ENCODE peak calls at places on chromosomes 6 and 20, in seven cellular contexts. E, H, W, N, Y, K and J are unnamed samples.
A peak's percentile ranks its signal among the peaks of the same experiment; 100 is the strongest.

GRCh38 chr6:83592770-83593394 is 80.5 kb downstream of the PRSS35 start:
- DNase-seq in E (no peak), H (peak; percentile 26), W (peak; percentile 22), N (peak; percentile 9), Y (peak; percentile 8), K (peak; percentile 41), J (peak; percentile 30)

GRCh38 chr6:126537437-126537836 is 197.5 kb downstream of the CENPW start:
- DNase-seq in E (no peak), H (no peak), W (no peak), N (no peak), Y (no peak), K (no peak), J (no peak)

GRCh38 chr6:168326294-168327261 is 7.0 kb upstream of the DACT2 start:
- DNase-seq in E (peak; percentile 42), H (no peak), W (no peak), N (no peak), Y (no peak), K (peak; percentile 99), J (no peak)

GRCh38 chr6:81820979-81821378 is 68.5 kb upstream of the TENT5A start:
- DNase-seq in E (no peak), H (no peak), W (no peak), N (peak; percentile 11), Y (no peak), K (no peak), J (no peak)

GRCh38 chr6:127303917-127304316 is 37.3 kb downstream of the RNF146 start:
- DNase-seq in E (no peak), H (no peak), W (no peak), N (no peak), Y (no peak), K (no peak), J (no peak)

GRCh38 chr6:137208279-137208678 is 10.9 kb downstream of the IFNGR1 start:
- DNase-seq in E (no peak), H (no peak), W (no peak), N (no peak), Y (no peak), K (no peak), J (no peak)

GRCh38 chr20:35306931-35307517 is 14.8 kb upstream of the FAM83C start:
- DNase-seq in E (peak; percentile 80), H (peak; percentile 60), W (peak; percentile 71), N (no peak), Y (peak; percentile 58), K (peak; percentile 80), J (peak; percentile 86)

GRCh38 chr6:33344771-33345697 is 27.5 kb upstream of the ZBTB22 start:
- DNase-seq in E (peak; percentile 54), H (peak; percentile 74), W (peak; percentile 68), N (peak; percentile 58), Y (peak; percentile 85), K (peak; percentile 69), J (no peak)

GRCh38 chr6:85892346-85892745 is 249.7 kb upstream of the SYNCRIP start:
- DNase-seq in E (no peak), H (no peak), W (no peak), N (no peak), Y (no peak), K (no peak), J (no peak)

GRCh38 chr20:34062651-34063482 is 49.2 kb downstream of the EIF2S2 start:
- DNase-seq in E (no peak), H (no peak), W (no peak), N (no peak), Y (no peak), K (no peak), J (no peak)

GRCh38 chr6:54238407-54238806 is 69.8 kb upstream of the TINAG start:
- DNase-seq in E (no peak), H (no peak), W (no peak), N (no peak), Y (no peak), K (no peak), J (no peak)

GRCh38 chr6:43125555-43125954 is 45.5 kb upstream of the SRF start:
- DNase-seq in E (no peak), H (no peak), W (no peak), N (no peak), Y (no peak), K (no peak), J (no peak)

GRCh38 chr6:43128926-43129325 is 42.1 kb upstream of the SRF start:
- DNase-seq in E (no peak), H (no peak), W (no peak), N (no peak), Y (peak; percentile 13), K (no peak), J (no peak)

GRCh38 chr6:43127180-43127579 is 43.9 kb upstream of the SRF start:
- DNase-seq in E (no peak), H (no peak), W (no peak), N (no peak), Y (no peak), K (no peak), J (no peak)

GRCh38 chr6:43125119-43125518 is 46.0 kb upstream of the SRF start:
- DNase-seq in E (no peak), H (no peak), W (peak; percentile 85), N (no peak), Y (no peak), K (peak; percentile 31), J (no peak)

DNA sequence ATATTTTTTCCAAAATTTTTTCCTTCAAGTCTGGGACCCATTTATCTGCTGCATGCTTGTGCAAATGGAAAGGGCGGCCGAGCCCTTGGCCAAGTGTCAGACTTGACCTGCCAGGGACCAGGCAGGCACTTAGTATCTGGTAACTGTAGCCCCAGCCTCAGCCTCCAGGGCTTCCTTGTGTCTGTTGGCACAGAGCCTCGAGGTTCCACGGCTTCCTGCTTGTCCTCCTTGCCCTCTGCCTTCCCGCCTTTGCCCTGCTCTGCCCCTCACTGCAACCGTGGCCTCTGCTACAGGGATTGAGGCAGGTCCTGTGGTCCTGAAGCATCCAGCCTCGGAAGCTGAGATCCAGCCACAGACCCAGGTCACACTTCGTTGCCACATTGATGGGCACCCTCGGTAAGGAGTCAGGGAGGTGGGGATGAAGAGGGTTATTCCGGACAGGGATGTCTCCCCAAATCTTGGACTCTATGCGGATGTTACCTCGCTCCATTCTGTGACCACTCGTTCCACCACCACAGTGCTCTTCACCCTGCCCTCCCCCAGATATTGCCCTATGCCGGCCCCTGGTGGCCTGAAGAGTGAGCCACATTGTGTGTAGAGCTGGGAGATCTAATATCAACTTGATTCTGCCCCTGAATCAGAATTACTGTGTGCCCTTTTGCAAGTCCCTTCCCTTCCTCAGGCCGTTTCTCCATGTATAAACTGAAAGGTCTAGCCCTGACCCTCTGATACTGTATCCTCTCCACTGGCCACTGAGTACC is 41.5 kb upstream of the SRF start:
- DNase-seq in E (peak; percentile 63), H (no peak), W (peak; percentile 84), N (no peak), Y (peak; percentile 56), K (peak; percentile 52), J (peak; percentile 81)
- TF ChIP-seq JUND in E (peak; percentile 22), H (no peak), W (no peak), N (no peak), Y (no peak), K (no peak), J (no peak)

GRCh38 chr20:24766826-24767622 is 182.0 kb upstream of the CST7 start:
- DNase-seq in E (no peak), H (no peak), W (no peak), N (no peak), Y (no peak), K (no peak), J (no peak)
- TF ChIP-seq JUND in E (no peak), H (no peak), W (no peak), N (no peak), Y (no peak), K (no peak), J (no peak)

DNA sequence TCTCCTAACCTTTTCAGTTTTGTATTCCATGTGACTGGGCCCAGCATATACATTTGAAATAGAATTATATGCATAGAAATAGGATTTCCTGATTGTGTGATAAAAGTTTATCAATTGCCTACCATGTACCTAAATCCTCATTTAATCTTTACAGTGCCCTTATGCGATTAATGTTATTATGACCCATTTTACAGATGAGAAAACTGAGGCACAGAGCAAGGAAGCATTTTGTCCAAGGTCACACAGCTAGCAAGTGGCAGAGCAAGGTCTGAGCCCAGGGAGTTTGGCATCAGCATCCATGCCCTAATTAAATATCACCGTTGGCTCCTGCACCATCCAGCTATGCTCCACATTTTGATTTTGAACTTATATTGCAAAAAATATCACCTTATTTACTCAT is 28.2 kb upstream of the PAX1 start:
- DNase-seq in E (no peak), H (no peak), W (no peak), N (no peak), Y (no peak), K (no peak), J (no peak)
- TF ChIP-seq JUND in E (no peak), H (no peak), W (no peak), N (no peak), Y (no peak), K (no peak), J (no peak)

GRCh38 chr6:111997863-111998191 is 56.1 kb upstream of the CCN6 start:
- DNase-seq in E (no peak), H (no peak), W (no peak), N (no peak), Y (no peak), K (no peak), J (no peak)
- TF ChIP-seq JUND in E (no peak), H (no peak), W (no peak), N (no peak), Y (no peak), K (no peak), J (no peak)

GRCh38 chr6:109071125-109071917 is 23.3 kb downstream of the SESN1 start:
- DNase-seq in E (no peak), H (no peak), W (no peak), N (no peak), Y (no peak), K (no peak), J (no peak)

GRCh38 chr6:109076421-109076820 is 18.2 kb downstream of the SESN1 start:
- DNase-seq in E (no peak), H (no peak), W (no peak), N (no peak), Y (no peak), K (no peak), J (no peak)

GRCh38 chr6:109073344-109074235 is 21.1 kb downstream of the SESN1 start:
- DNase-seq in E (no peak), H (peak; percentile 56), W (peak; percentile 55), N (no peak), Y (peak; percentile 27), K (peak; percentile 67), J (peak; percentile 74)

GRCh38 chr6:109079981-109080380 is 14.7 kb downstream of the SESN1 start:
- DNase-seq in E (no peak), H (no peak), W (no peak), N (no peak), Y (no peak), K (no peak), J (no peak)

DNA sequence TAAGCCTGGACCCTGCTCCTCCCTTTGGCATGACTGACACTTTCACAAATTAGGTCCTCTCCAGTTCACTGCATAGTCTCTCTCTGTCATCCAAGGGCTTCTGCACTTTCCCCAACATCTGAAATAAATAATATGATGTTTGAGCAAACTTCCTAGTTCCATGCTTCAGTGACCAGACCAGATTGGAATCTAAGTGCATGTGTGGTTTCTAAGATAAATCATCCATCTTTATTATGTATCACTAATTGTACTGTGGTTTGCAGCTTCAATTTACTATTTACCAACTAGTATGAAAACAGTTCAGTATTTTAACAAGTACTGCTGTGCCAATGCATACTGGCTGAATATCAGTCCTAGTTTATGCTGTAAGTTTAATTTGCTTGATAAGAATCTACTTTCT is 18.7 kb downstream of the SESN1 start:
- DNase-seq in E (no peak), H (no peak), W (no peak), N (no peak), Y (no peak), K (no peak), J (no peak)
- TF ChIP-seq JUND in E (no peak), H (no peak), W (no peak), N (no peak), Y (no peak), K (no peak), J (no peak)

GRCh38 chr20:62860924-62861691 is 514 bp downstream of the TCFL5 start:
- DNase-seq in E (peak; percentile 64), H (no peak), W (peak; percentile 73), N (no peak), Y (peak; percentile 63), K (no peak), J (peak; percentile 34)
- TF ChIP-seq JUND in E (no peak), H (no peak), W (no peak), N (no peak), Y (no peak), K (no peak), J (no peak)